ENCODE peak calls at places on chromosomes 13 and 19, in ten cellular contexts. U, A, C, X, N, H, R, L, O and Y are unnamed samples.

GRCh38 chr19:43668406-43669158 is 1.4 kb downstream of the PLAUR start:
- DNase-seq in A (peak), X (peak), R (peak), O (peak), C (peak), H (peak), N (peak), L (peak), U (peak), Y (peak)

GRCh38 chr19:21128901-21129698 is 12.7 kb upstream of the ZNF431 start:
- DNase-seq in O (no peak), R (no peak), X (no peak), N (no peak), U (peak), L (peak), A (no peak), C (no peak), H (no peak), Y (no peak)

GRCh38 chr13:50829896-50830295 is 13.6 kb downstream of the DLEU7 start:
- DNase-seq in U (peak), L (no peak), R (no peak), A (no peak), N (no peak), C (no peak), H (no peak), X (no peak), O (no peak), Y (no peak)

GRCh38 chr19:28008695-28009094 is 1204.3 kb downstream of the UQCRFS1 start:
- DNase-seq in O (no peak), U (no peak), A (no peak), X (no peak), H (no peak), L (no peak), R (no peak), C (no peak), N (no peak), Y (no peak)

GRCh38 chr13:40388617-40389016 is 277.8 kb downstream of the FOXO1 start:
- DNase-seq in C (no peak), L (no peak), O (no peak), U (peak), X (peak), N (peak), R (peak), A (no peak), H (peak), Y (peak)

GRCh38 chr13:88066847-88067246 is 395.7 kb downstream of the SLITRK5 start:
- DNase-seq in R (no peak), U (no peak), H (no peak), O (no peak), X (no peak), A (no peak), L (no peak), N (no peak), C (no peak), Y (no peak)

GRCh38 chr19:5017235-5017634 is 48.3 kb downstream of the KDM4B start:
- DNase-seq in L (no peak), X (no peak), O (no peak), C (no peak), H (peak), R (no peak), N (no peak), U (no peak), A (no peak), Y (no peak)

GRCh38 chr19:53432088-53432661 is 391 bp downstream of the ZNF761 start:
- DNase-seq in R (no peak), L (peak), X (no peak), H (no peak), U (no peak), O (no peak), C (peak), N (peak), A (no peak), Y (peak)

GRCh38 chr19:34173145-34173956 is 1.0 kb downstream of the LSM14A start:
- DNase-seq in R (no peak), U (peak), H (no peak), N (no peak), O (no peak), A (no peak), X (peak), L (peak), C (no peak), Y (no peak)

GRCh38 chr13:62171697-62172096 is 756.0 kb upstream of the PCDH20 start:
- DNase-seq in X (no peak), H (no peak), L (no peak), C (no peak), R (no peak), O (no peak), N (no peak), A (no peak), U (no peak), Y (no peak)

GRCh38 chr19:42279902-42280760 is 11.1 kb downstream of the CIC start:
- DNase-seq in R (peak), U (peak), N (peak), H (no peak), A (no peak), L (peak), O (peak), C (peak), X (peak), Y (peak)

GRCh38 chr19:19581391-19581790 is 37.1 kb downstream of the PBX4 start:
- DNase-seq in O (no peak), C (peak), U (no peak), A (no peak), H (no peak), R (no peak), X (no peak), N (no peak), L (no peak), Y (no peak)

GRCh38 chr13:76860706-76861105 is 25.5 kb downstream of the KCTD12 start:
- DNase-seq in X (no peak), A (no peak), O (no peak), U (no peak), L (no peak), N (no peak), R (no peak), C (no peak), H (no peak), Y (no peak)

GRCh38 chr13:110330491-110331001 is 23.5 kb downstream of the COL4A2 start:
- DNase-seq in N (no peak), R (no peak), L (no peak), H (no peak), C (no peak), O (no peak), U (no peak), X (no peak), A (no peak), Y (no peak)

GRCh38 chr19:15448778-15449619 is 757 bp downstream of the WIZ start:
- DNase-seq in X (no peak), L (peak), C (peak), A (no peak), N (no peak), O (no peak), R (no peak), U (no peak), H (no peak), Y (peak)

GRCh38 chr19:58361900-58362271 is 665 bp downstream of the ZNF497 start:
- DNase-seq in U (peak), H (no peak), A (no peak), X (peak), R (peak), C (peak), N (no peak), L (peak), O (no peak), Y (peak)

GRCh38 chr19:23075031-23075733 is 41.6 kb upstream of the ZNF730 start:
- DNase-seq in O (no peak), U (no peak), H (peak), R (no peak), C (peak), L (peak), N (no peak), A (peak), X (peak), Y (peak)

GRCh38 chr13:40786568-40786996 is 2.8 kb upstream of the SLC25A15 start:
- DNase-seq in A (no peak), H (no peak), X (peak), U (peak), R (no peak), N (no peak), L (no peak), O (no peak), C (no peak), Y (no peak)

GRCh38 chr19:54208784-54209057 is 8.1 kb downstream of the RPS9 start:
- DNase-seq in N (no peak), H (no peak), L (peak), U (no peak), O (no peak), R (no peak), A (no peak), C (no peak), X (no peak), Y (no peak)

GRCh38 chr13:48333976-48334375 is 30.4 kb downstream of the RB1 start:
- DNase-seq in L (no peak), A (no peak), R (no peak), X (no peak), U (no peak), N (no peak), C (no peak), H (no peak), O (no peak), Y (no peak)

GRCh38 chr13:90156390-90156789 is 1191.1 kb upstream of the MIR17HG start:
- DNase-seq in L (no peak), A (no peak), R (no peak), X (no peak), N (no peak), U (no peak), C (no peak), H (no peak), O (no peak), Y (no peak)

GRCh38 chr13:39616087-39616694 is 13.2 kb upstream of the LHFPL6 start:
- DNase-seq in U (peak), N (peak), A (peak), H (peak), C (no peak), O (no peak), R (peak), X (peak), L (peak), Y (peak)

GRCh38 chr19:3642987-3643386 is 16.4 kb upstream of the CACTIN start:
- DNase-seq in X (peak), U (no peak), C (no peak), A (no peak), R (no peak), O (no peak), N (no peak), H (no peak), L (no peak), Y (no peak)

GRCh38 chr13:65435590-65435989 is 1794.5 kb downstream of the PCDH9 start:
- DNase-seq in N (no peak), H (no peak), U (no peak), R (no peak), C (no peak), A (no peak), L (no peak), O (no peak), X (no peak), Y (no peak)

GRCh38 chr13:50580684-50581305 is 262.7 kb downstream of the DLEU7 start:
- DNase-seq in U (no peak), X (no peak), A (no peak), L (no peak), R (no peak), C (no peak), N (no peak), H (no peak), O (no peak), Y (no peak)

GRCh38 chr19:4541114-4541805 is 1.4 kb upstream of the LRG1 start:
- DNase-seq in X (no peak), U (peak), O (no peak), N (no peak), H (no peak), C (no peak), R (no peak), A (no peak), L (no peak), Y (no peak)

GRCh38 chr19:2578911-2579677 is 103.2 kb downstream of the GADD45B start:
- DNase-seq in U (peak), A (no peak), L (peak), O (peak), C (peak), H (no peak), X (peak), R (peak), N (peak), Y (peak)

GRCh38 chr19:38266981-38267597 is 2.7 kb downstream of the SPINT2 start:
- DNase-seq in H (no peak), O (no peak), U (no peak), N (no peak), R (no peak), C (no peak), A (no peak), X (no peak), L (peak), Y (no peak)

GRCh38 chr13:40665754-40666057 is 735 bp downstream of the FOXO1 start:
- DNase-seq in L (no peak), C (no peak), H (no peak), X (no peak), O (no peak), A (no peak), N (peak), U (no peak), R (peak), Y (peak)

GRCh38 chr19:39166571-39167391 is 30.0 kb upstream of the NCCRP1 start:
- DNase-seq in L (peak), X (no peak), H (no peak), U (no peak), N (no peak), C (peak), R (no peak), A (no peak), O (no peak), Y (no peak)

GRCh38 chr19:44005968-44006367 is 3.2 kb downstream of the ZNF230 start:
- DNase-seq in O (no peak), U (peak), L (no peak), C (no peak), R (no peak), X (no peak), H (no peak), N (no peak), A (no peak), Y (no peak)

GRCh38 chr19:40411958-40412499 is 1.1 kb downstream of the PRX start:
- DNase-seq in L (no peak), N (no peak), X (no peak), H (no peak), C (no peak), O (no peak), U (no peak), R (no peak), A (no peak), Y (no peak)

GRCh38 chr19:49570138-49570856 is 10.1 kb downstream of the NOSIP start:
- DNase-seq in C (no peak), U (peak), R (peak), H (peak), N (peak), O (no peak), L (peak), A (peak), X (peak), Y (peak)

GRCh38 chr19:20422616-20423205 is 142.9 kb downstream of the ZNF737 start:
- DNase-seq in C (peak), O (no peak), N (no peak), H (no peak), L (no peak), X (no peak), U (no peak), R (no peak), A (no peak), Y (no peak)

GRCh38 chr13:106418556-106418955 is 116.9 kb downstream of the EFNB2 start:
- DNase-seq in C (no peak), R (no peak), O (no peak), A (no peak), H (peak), U (no peak), N (no peak), L (no peak), X (no peak), Y (no peak)

GRCh38 chr13:23384111-23384510 is 49.4 kb downstream of the SACS start:
- DNase-seq in X (peak), A (no peak), H (no peak), L (no peak), N (no peak), C (no peak), O (no peak), R (no peak), U (no peak), Y (peak)

GRCh38 chr19:13102666-13103584 is at the start of gene LYL1:
- DNase-seq in N (no peak), A (no peak), L (peak), X (peak), U (peak), H (no peak), R (no peak), C (peak), O (no peak), Y (peak)

GRCh38 chr19:16076958-16077611 is 790 bp downstream of the TPM4 start:
- DNase-seq in O (no peak), L (peak), N (no peak), X (peak), H (no peak), A (no peak), C (peak), U (no peak), R (no peak), Y (no peak)